ENCODE peak calls at places on chromosomes 7 and 10, in four cellular contexts. I is T follicular helper cell; Y is mucosa of descending colon; F is naive thymus-derived CD4-positive, alpha-beta T cell. M is an unnamed sample.

GRCh38 chr7:16753102-16753931 is at the start of gene TSPAN13:
- DNase-seq in I (peak; percentile 24), Y (peak; percentile 92), F (peak; percentile 26), M (peak; percentile 83)

GRCh38 chr10:10782603-10783002 is 235.1 kb upstream of the CELF2 start:
- DNase-seq in I (no peak), Y (no peak), F (no peak), M (no peak)

GRCh38 chr7:108093903-108094302 is 36.3 kb downstream of the LAMB4 start:
- DNase-seq in I (no peak), Y (no peak), F (no peak), M (no peak)

GRCh38 chr10:89002234-89002978 is 11.8 kb downstream of the FAS start:
- DNase-seq in I (no peak), Y (no peak), F (no peak), M (no peak)

GRCh38 chr10:110192552-110192951 is 14.9 kb upstream of the MXI1 start:
- DNase-seq in I (no peak), Y (no peak), F (no peak), M (no peak)

GRCh38 chr10:110488124-110488681 is 9.5 kb upstream of the DUSP5 start:
- DNase-seq in I (no peak), Y (no peak), F (no peak), M (no peak)

GRCh38 chr7:108492742-108493141 is 33.2 kb downstream of the PNPLA8 start:
- DNase-seq in I (no peak), Y (no peak), F (no peak), M (no peak)

GRCh38 chr10:74967850-74968620 is 141.6 kb downstream of the KAT6B start:
- DNase-seq in I (no peak), Y (peak; percentile 23), F (peak; percentile 49), M (peak; percentile 20)

GRCh38 chr10:44935201-44935960 is 24.2 kb upstream of the RASSF4 start:
- DNase-seq in I (no peak), Y (no peak), F (no peak), M (no peak)

GRCh38 chr10:11355625-11356024 is 255.8 kb downstream of the USP6NL start:
- DNase-seq in I (no peak), Y (no peak), F (no peak), M (no peak)

GRCh38 chr7:41538810-41539724 is 163.8 kb downstream of the INHBA start:
- DNase-seq in I (no peak), Y (no peak), F (no peak), M (no peak)

GRCh38 chr7:106099539-106099938 is 12.6 kb downstream of the SYPL1 start:
- DNase-seq in I (no peak), Y (no peak), F (no peak), M (no peak)

GRCh38 chr10:102964713-102965112 is 46.6 kb downstream of the CNNM2 start:
- DNase-seq in I (no peak), Y (no peak), F (no peak), M (no peak)

GRCh38 chr10:81873932-81874816 is 820 bp upstream of the NRG3 start:
- DNase-seq in I (no peak), Y (peak; percentile 30), F (no peak), M (no peak)

GRCh38 chr10:13890233-13890616 is 303.5 kb downstream of the PRPF18 start:
- DNase-seq in I (no peak), Y (no peak), F (no peak), M (no peak)

GRCh38 chr10:79079490-79080355 is 11.0 kb downstream of the ZMIZ1 start:
- DNase-seq in I (no peak), Y (no peak), F (no peak), M (no peak)

GRCh38 chr10:60230892-60231291 is 158.8 kb downstream of the ANK3 start:
- DNase-seq in I (no peak), Y (no peak), F (no peak), M (no peak)

GRCh38 chr10:73910764-73911552 is at the start of gene PLAU:
- DNase-seq in I (peak; percentile 13), Y (peak; percentile 58), F (peak; percentile 33), M (peak; percentile 48)

GRCh38 chr7:77455334-77455733 is 39.2 kb upstream of the GSAP start:
- DNase-seq in I (no peak), Y (no peak), F (no peak), M (no peak)

GRCh38 chr10:68553599-68553998 is 6.5 kb upstream of the TET1 start:
- DNase-seq in I (no peak), Y (no peak), F (no peak), M (no peak)

GRCh38 chr7:6385110-6385792 is 62.5 kb downstream of the DAGLB start:
- DNase-seq in I (no peak), Y (no peak), F (no peak), M (no peak)

GRCh38 chr10:124592736-124593430 is 131.3 kb downstream of the LHPP start:
- DNase-seq in I (no peak), Y (no peak), F (no peak), M (no peak)

GRCh38 chr10:131079314-131079713 is 232.2 kb downstream of the TCERG1L start:
- DNase-seq in I (no peak), Y (no peak), F (no peak), M (no peak)

GRCh38 chr10:7700577-7701125 is 2.5 kb upstream of the ITIH2 start:
- DNase-seq in I (no peak), Y (no peak), F (no peak), M (no peak)

M was measured in naive B cell.